ENCODE peak calls at places on chromosomes 16 and 17, in nine cellular contexts. K is CD8-positive, alpha-beta memory T cell; Y is SK-MEL-5; E is EL; D is activated naive CD4-positive, alpha-beta T cell treated with Interleukin-2 at 50 U/mL for 16 hours; F is stimulated activated effector memory CD8-positive, alpha-beta T cell treated with anti-CD3 and anti-CD28 coated beads, Interleukin-12 subunit alpha, Interleukin-12 subunit beta, amount 100 ng/mL, for 72 hours; Z is posterior vena cava; O is endothelial cell; S is RCC 7860. X is an unnamed sample.
A peak's percentile ranks its signal among the peaks of the same experiment; 100 is the strongest.

GRCh38 chr17:67992541-67993152 is 3.6 kb downstream of the C17orf58 start:
- DNase-seq in E (no peak), Z (no peak), F (no peak), S (no peak), D (peak; percentile 22), K (no peak), O (no peak), Y (no peak), X (no peak)

GRCh38 chr17:18324140-18325049 is 9.3 kb downstream of the SMCR8 start:
- DNase-seq in O (no peak), S (no peak), Y (no peak), F (no peak), K (no peak), E (no peak), D (no peak), Z (peak; percentile 84), X (no peak)

GRCh38 chr17:37339321-37339720 is 36.5 kb upstream of the C17orf78 start:
- DNase-seq in Z (no peak), K (no peak), O (no peak), D (no peak), F (no peak), Y (no peak), S (no peak), E (no peak), X (no peak)

GRCh38 chr17:40283662-40284061 is 4.0 kb upstream of the CDC6 start:
- DNase-seq in O (no peak), Z (no peak), Y (no peak), F (no peak), D (no peak), E (peak; percentile 94), K (no peak), S (peak; percentile 96), X (no peak)

GRCh38 chr16:49048557-49048956 is 233.1 kb downstream of the CBLN1 start:
- DNase-seq in Z (no peak), D (no peak), E (no peak), S (no peak), Y (peak; percentile 21), O (no peak), F (no peak), K (no peak), X (no peak)

GRCh38 chr17:82924812-82925211 is 85.0 kb upstream of the ZNF750 start:
- DNase-seq in Z (no peak), O (no peak), D (no peak), E (no peak), F (no peak), Y (no peak), K (no peak), S (no peak), X (no peak)

GRCh38 chr16:53131363-53132071 is 76.7 kb downstream of the CHD9 start:
- DNase-seq in O (peak; percentile 52), F (peak; percentile 78), S (peak; percentile 32), D (peak; percentile 66), Z (peak; percentile 91), K (peak; percentile 61), E (peak; percentile 68), Y (peak; percentile 19), X (peak; percentile 58)

GRCh38 chr17:17500999-17501605 is 4.9 kb upstream of the RASD1 start:
- DNase-seq in S (no peak), K (no peak), Y (no peak), D (no peak), Z (no peak), E (no peak), O (no peak), F (no peak), X (no peak)

GRCh38 chr17:7184091-7184488 is 4.9 kb upstream of the ASGR1 start:
- DNase-seq in E (no peak), K (no peak), Y (no peak), D (no peak), F (no peak), Z (no peak), O (no peak), S (peak; percentile 74), X (no peak)

GRCh38 chr16:19898924-19899604 is 14.4 kb upstream of the GPRC5B start:
- DNase-seq in D (no peak), Z (no peak), F (peak; percentile 70), Y (peak; percentile 76), K (no peak), E (peak; percentile 57), O (peak; percentile 74), S (peak; percentile 20), X (no peak)